ENCODE peak calls at places on chromosomes 5 and 9, in four cellular contexts. V is GM23248, M is lower lobe of right lung, D is prostate gland. W is an unnamed sample.

GRCh38 chr9:31034311-31034710 is 1350.1 kb upstream of the ACO1 start:
- DNase-seq in V (no peak), M (no peak), D (no peak), W (no peak)

GRCh38 chr5:56501949-56502557 is 268.9 kb upstream of the ANKRD55 start:
- DNase-seq in D (no peak), V (no peak), M (no peak), W (no peak)

GRCh38 chr9:38229123-38229829 is 160.2 kb upstream of the SHB start:
- DNase-seq in D (no peak), V (no peak), M (no peak), W (no peak)

GRCh38 chr5:8394965-8395364 is 526.0 kb downstream of the MTRR start:
- DNase-seq in M (no peak), V (no peak), D (no peak), W (no peak)

GRCh38 chr5:99379187-99379586 is 450.4 kb upstream of the CHD1 start:
- DNase-seq in M (no peak), V (no peak), D (no peak), W (no peak)

GRCh38 chr5:38807570-38808461 is 38.0 kb upstream of the OSMR start:
- DNase-seq in M (no peak), D (no peak), V (peak; percentile 68), W (no peak)

GRCh38 chr5:59328801-59329296 is 564.7 kb downstream of the PDE4D start:
- DNase-seq in V (no peak), M (no peak), D (no peak), W (no peak)

GRCh38 chr5:132202711-132203463 is 24.8 kb downstream of the P4HA2 start:
- DNase-seq in V (peak; percentile 10), D (no peak), M (no peak), W (peak; percentile 13)

GRCh38 chr9:13252852-13253251 is 26.6 kb downstream of the MPDZ start:
- DNase-seq in D (no peak), V (no peak), M (no peak), W (no peak)

GRCh38 chr9:27572566-27572917 is 739 bp downstream of the C9orf72 start:
- DNase-seq in M (no peak), V (peak; percentile 74), D (peak; percentile 58), W (no peak)

GRCh38 chr5:90142531-90142930 is 267.0 kb downstream of the CETN3 start:
- DNase-seq in M (no peak), D (no peak), V (no peak), W (no peak)

GRCh38 chr9:21817176-21817575 is 14.7 kb downstream of the MTAP start:
- DNase-seq in M (no peak), D (no peak), V (peak; percentile 95), W (no peak)

GRCh38 chr5:38697013-38697412 is 140.6 kb upstream of the LIFR start:
- DNase-seq in M (no peak), V (peak; percentile 28), D (no peak), W (no peak)

GRCh38 chr5:160158087-160158486 is 38.8 kb upstream of the PWWP2A start:
- DNase-seq in M (no peak), V (no peak), D (no peak), W (no peak)

GRCh38 chr9:121242219-121242954 is 25.6 kb upstream of the GSN start:
- DNase-seq in M (no peak), D (no peak), V (peak; percentile 90), W (no peak)

GRCh38 chr5:55415071-55415470 is 107.3 kb downstream of the MTREX start:
- DNase-seq in D (no peak), M (no peak), V (no peak), W (no peak)

GRCh38 chr5:180210961-180211760 is 2.1 kb upstream of the RASGEF1C start:
- DNase-seq in V (no peak), M (no peak), D (no peak), W (no peak)

GRCh38 chr5:180207593-180207992 is 1.4 kb downstream of the RASGEF1C start:
- DNase-seq in M (no peak), V (no peak), D (no peak), W (no peak)

GRCh38 chr5:180208435-180209081 is 453 bp downstream of the RASGEF1C start:
- DNase-seq in V (peak; percentile 16), D (no peak), M (no peak), W (no peak)

GRCh38 chr5:180208038-180208434 is 975 bp downstream of the RASGEF1C start:
- DNase-seq in V (no peak), D (no peak), M (no peak), W (no peak)

GRCh38 chr5:180209137-180209581 is at the start of gene RASGEF1C:
- DNase-seq in V (peak; percentile 88), M (peak; percentile 71), D (peak; percentile 44), W (no peak)
- H3K4me1 ChIP-seq in V (no peaks in the 10 kb centered on the region), M (peaks cover 8% of the 10 kb centered on the region), D (no peaks in the 10 kb centered on the region), W (no peaks in the 10 kb centered on the region)

DNA sequence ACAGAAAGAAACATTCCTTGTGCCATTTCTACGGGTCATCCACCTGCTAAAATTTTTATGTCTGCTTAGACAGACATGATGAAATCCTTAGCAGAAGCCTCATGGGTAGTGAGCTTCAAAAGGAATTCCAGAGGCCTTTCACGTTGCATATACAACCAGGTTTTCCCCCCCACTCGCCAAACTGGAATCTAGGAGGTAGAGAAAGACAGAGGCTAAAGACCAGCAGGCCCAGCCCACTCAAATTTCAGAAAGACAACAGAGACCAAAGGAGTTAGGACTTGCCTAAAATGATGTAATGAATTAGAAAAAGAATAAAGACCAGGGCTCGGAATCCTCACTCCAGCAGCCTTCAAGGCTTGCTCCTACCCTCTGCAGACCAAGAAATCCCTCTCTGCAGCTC is 9.2 kb downstream of the B4GALT1 start:
- DNase-seq in D (no peak), V (peak; percentile 32), M (no peak), W (no peak)
- H3K4me1 ChIP-seq in D (peaks cover 27% of the 10 kb centered on the region), V (peaks cover 85% of the 10 kb centered on the region), M (peaks cover 97% of the 10 kb centered on the region), W (peaks cover 85% of the 10 kb centered on the region)

GRCh38 chr5:142545653-142546322 is 140.1 kb downstream of the FGF1 start:
- DNase-seq in D (no peak), V (peak; percentile 42), M (no peak), W (no peak)
- H3K4me1 ChIP-seq in D (no peaks in the 10 kb centered on the region), V (peaks cover 53% of the 10 kb centered on the region), M (peaks cover 27% of the 10 kb centered on the region), W (peaks cover 22% of the 10 kb centered on the region)

GRCh38 chr9:131696163-131696439 is 43.8 kb downstream of the RAPGEF1 start:
- DNase-seq in D (no peak), V (no peak), M (no peak), W (no peak)
- H3K4me1 ChIP-seq in D (no peaks in the 10 kb centered on the region), V (no peaks in the 10 kb centered on the region), M (peaks cover 93% of the 10 kb centered on the region), W (no peaks in the 10 kb centered on the region)

GRCh38 chr5:148967783-148968182 is 95.1 kb downstream of the SH3TC2 start:
- DNase-seq in M (no peak), V (peak; percentile 41), D (no peak), W (no peak)
- H3K4me1 ChIP-seq in M (peaks cover 40% of the 10 kb centered on the region), V (peaks cover 43% of the 10 kb centered on the region), D (peaks cover 16% of the 10 kb centered on the region), W (peaks cover 38% of the 10 kb centered on the region)

GRCh38 chr5:170220196-170220595 is 12.6 kb upstream of the C5orf58 start:
- DNase-seq in M (no peak), D (no peak), V (no peak), W (no peak)
- H3K4me1 ChIP-seq in M (peaks cover 8% of the 10 kb centered on the region), D (no peaks in the 10 kb centered on the region), V (peaks cover 18% of the 10 kb centered on the region), W (peaks cover 15% of the 10 kb centered on the region)

GRCh38 chr5:172644711-172645110 is 3.6 kb downstream of the NEURL1B start:
- DNase-seq in V (no peak), M (no peak), D (no peak), W (no peak)

GRCh38 chr5:172643392-172643871 is 2.4 kb downstream of the NEURL1B start:
- DNase-seq in D (peak; percentile 14), M (no peak), V (no peak), W (no peak)

GRCh38 chr5:172644229-172644628 is 3.2 kb downstream of the NEURL1B start:
- DNase-seq in D (no peak), M (no peak), V (no peak), W (no peak)

GRCh38 chr5:172646716-172647285 is 5.7 kb downstream of the NEURL1B start:
- DNase-seq in M (no peak), D (no peak), V (peak; percentile 28), W (no peak)

DNA sequence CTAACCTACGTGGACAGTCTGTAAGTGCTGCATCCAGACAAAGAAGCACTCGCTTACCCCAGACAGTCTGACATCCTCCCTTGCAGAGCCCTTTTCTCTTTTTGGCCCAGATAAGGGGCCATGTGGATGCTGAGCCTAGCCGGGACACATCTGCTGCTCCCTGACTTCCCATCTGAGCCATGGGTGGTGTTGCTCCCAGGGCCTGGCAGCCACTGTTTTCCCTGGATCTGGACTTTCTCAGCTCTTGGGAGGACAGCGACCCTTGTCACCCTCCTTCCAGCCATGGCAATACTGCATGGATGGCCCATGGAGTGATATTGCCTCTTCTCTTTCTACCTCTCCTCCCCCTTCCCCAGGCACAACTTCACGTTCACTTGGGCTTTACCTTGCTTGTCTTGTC is 4.2 kb downstream of the NEURL1B start:
- DNase-seq in M (no peak), D (no peak), V (no peak), W (no peak)
- H3K4me1 ChIP-seq in M (peaks cover 58% of the 10 kb centered on the region), D (peaks cover 5% of the 10 kb centered on the region), V (peaks cover 4% of the 10 kb centered on the region), W (peaks cover 47% of the 10 kb centered on the region)

GRCh38 chr5:180799902-180800801 is 2.5 kb downstream of the MGAT1 start:
- DNase-seq in D (no peak), M (no peak), V (peak; percentile 89), W (peak; percentile 84)
- H3K4me1 ChIP-seq in D (peaks cover 19% of the 10 kb centered on the region), M (peaks cover 89% of the 10 kb centered on the region), V (peaks cover 69% of the 10 kb centered on the region), W (peaks cover 59% of the 10 kb centered on the region)

GRCh38 chr5:175680020-175680419 is 22.1 kb downstream of the HRH2 start:
- DNase-seq in M (no peak), D (no peak), V (no peak), W (peak; percentile 18)

GRCh38 chr5:175677571-175677970 is 19.7 kb downstream of the HRH2 start:
- DNase-seq in D (no peak), M (no peak), V (no peak), W (no peak)

GRCh38 chr5:175680463-175680862 is 22.6 kb downstream of the HRH2 start:
- DNase-seq in M (no peak), V (no peak), D (no peak), W (no peak)

GRCh38 chr5:175675873-175676272 is 18.0 kb downstream of the HRH2 start:
- DNase-seq in D (no peak), V (no peak), M (no peak), W (no peak)

DNA sequence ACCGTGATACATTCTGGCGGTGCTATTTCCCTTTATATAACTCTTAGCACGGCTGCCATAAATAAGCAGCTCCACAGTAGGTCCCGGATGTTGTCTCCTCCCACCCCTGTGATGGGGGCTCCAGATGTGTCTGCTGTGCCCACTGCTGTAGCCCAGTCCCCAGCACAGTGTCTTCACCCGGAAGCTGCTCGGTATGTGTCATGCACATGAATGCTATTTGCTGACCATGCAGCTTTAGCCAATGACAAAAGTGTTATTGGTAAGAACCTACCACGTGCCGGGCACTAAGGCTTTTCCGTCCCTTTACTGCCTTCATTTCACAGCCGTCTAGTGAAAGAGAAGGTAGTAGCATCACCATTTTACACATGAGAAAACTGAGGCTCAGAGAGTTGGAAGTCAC is 20.2 kb downstream of the HRH2 start:
- DNase-seq in V (no peak), M (peak; percentile 13), D (no peak), W (no peak)
- H3K4me1 ChIP-seq in V (no peaks in the 10 kb centered on the region), M (peaks cover 12% of the 10 kb centered on the region), D (no peaks in the 10 kb centered on the region), W (no peaks in the 10 kb centered on the region)

W was measured in RWPE2.